ENCODE peak calls at places on chromosomes 12 and 14, in six cellular contexts. One of them, this sample, is unnamed.

GRCh38 chr12:68498736-68499135 is 112.0 kb upstream of the RAP1B start:
- DNase-seq in H9: peak
- DNase-seq in trophoblast cell: no peak
- DNase-seq in mesenchymal stem cell: no peak
- DNase-seq in IMR-90: no peak
- DNase-seq in H1: no peak
- DNase-seq in this sample: no peak

GRCh38 chr14:103931422-103931821 is 3.2 kb downstream of the TDRD9 start:
- DNase-seq in mesenchymal stem cell: no peak
- DNase-seq in H1: no peak
- DNase-seq in IMR-90: no peak
- DNase-seq in H9: no peak
- DNase-seq in trophoblast cell: no peak
- DNase-seq in this sample: no peak

GRCh38 chr12:95277139-95277538 is 59.5 kb downstream of the VEZT start:
- DNase-seq in H1: no peak
- DNase-seq in H9: no peak
- DNase-seq in IMR-90: peak
- DNase-seq in mesenchymal stem cell: peak
- DNase-seq in trophoblast cell: no peak
- DNase-seq in this sample: no peak

GRCh38 chr14:58298880-58299664 is 717 bp downstream of the ARID4A start:
- DNase-seq in IMR-90: no peak
- DNase-seq in H9: peak
- DNase-seq in trophoblast cell: no peak
- DNase-seq in H1: peak
- DNase-seq in mesenchymal stem cell: no peak
- DNase-seq in this sample: peak

GRCh38 chr12:6745751-6746525 is 7.0 kb downstream of the MLF2 start:
- DNase-seq in IMR-90: no peak
- DNase-seq in trophoblast cell: peak
- DNase-seq in H9: no peak
- DNase-seq in H1: no peak
- DNase-seq in mesenchymal stem cell: no peak
- DNase-seq in this sample: no peak

GRCh38 chr12:2641209-2641608 is 153.6 kb upstream of the FKBP4 start:
- DNase-seq in trophoblast cell: no peak
- DNase-seq in H9: peak
- DNase-seq in H1: peak
- DNase-seq in IMR-90: peak
- DNase-seq in mesenchymal stem cell: no peak
- DNase-seq in this sample: no peak

GRCh38 chr12:97309921-97310320 is 152.7 kb upstream of the RMST start:
- DNase-seq in IMR-90: no peak
- DNase-seq in H1: no peak
- DNase-seq in mesenchymal stem cell: no peak
- DNase-seq in trophoblast cell: no peak
- DNase-seq in H9: no peak
- DNase-seq in this sample: no peak

GRCh38 chr14:88790501-88791251 is 2.1 kb downstream of the EML5 start:
- DNase-seq in H1: no peak
- DNase-seq in IMR-90: no peak
- DNase-seq in mesenchymal stem cell: no peak
- DNase-seq in trophoblast cell: no peak
- DNase-seq in H9: no peak
- DNase-seq in this sample: no peak

GRCh38 chr14:90454041-90455000 is 57.5 kb downstream of the CALM1 start:
- DNase-seq in IMR-90: peak
- DNase-seq in trophoblast cell: peak
- DNase-seq in H9: peak
- DNase-seq in mesenchymal stem cell: peak
- DNase-seq in H1: peak
- DNase-seq in this sample: peak

GRCh38 chr12:20596036-20596435 is 99.1 kb upstream of the SLCO1C1 start:
- DNase-seq in mesenchymal stem cell: no peak
- DNase-seq in H9: no peak
- DNase-seq in H1: no peak
- DNase-seq in IMR-90: no peak
- DNase-seq in trophoblast cell: no peak
- DNase-seq in this sample: no peak

GRCh38 chr12:13268606-13269005 is 72.1 kb downstream of the EMP1 start:
- DNase-seq in trophoblast cell: no peak
- DNase-seq in mesenchymal stem cell: no peak
- DNase-seq in IMR-90: no peak
- DNase-seq in H9: no peak
- DNase-seq in H1: no peak
- DNase-seq in this sample: no peak

GRCh38 chr12:6110006-6110405 is 14.5 kb downstream of the VWF start:
- DNase-seq in trophoblast cell: no peak
- DNase-seq in H9: no peak
- DNase-seq in mesenchymal stem cell: no peak
- DNase-seq in H1: no peak
- DNase-seq in IMR-90: peak
- DNase-seq in this sample: no peak

GRCh38 chr12:3700861-3701260 is 52.0 kb downstream of the CRACR2A start:
- DNase-seq in H9: no peak
- DNase-seq in mesenchymal stem cell: peak
- DNase-seq in trophoblast cell: no peak
- DNase-seq in H1: no peak
- DNase-seq in IMR-90: peak
- DNase-seq in this sample: no peak

GRCh38 chr12:92237262-92237661 is 91.6 kb upstream of the BTG1 start:
- DNase-seq in IMR-90: no peak
- DNase-seq in H1: no peak
- DNase-seq in trophoblast cell: no peak
- DNase-seq in H9: no peak
- DNase-seq in mesenchymal stem cell: no peak
- DNase-seq in this sample: no peak

GRCh38 chr12:12461923-12462315 is 100.7 kb downstream of the DUSP16 start:
- DNase-seq in IMR-90: no peak
- DNase-seq in mesenchymal stem cell: no peak
- DNase-seq in trophoblast cell: no peak
- DNase-seq in H1: no peak
- DNase-seq in H9: no peak
- DNase-seq in this sample: no peak

GRCh38 chr12:104294845-104295674 is 8.5 kb upstream of the EID3 start:
- DNase-seq in IMR-90: no peak
- DNase-seq in trophoblast cell: peak
- DNase-seq in H9: no peak
- DNase-seq in mesenchymal stem cell: no peak
- DNase-seq in H1: no peak
- DNase-seq in this sample: no peak

GRCh38 chr14:79581912-79582576 is 629.3 kb downstream of the DIO2 start:
- DNase-seq in IMR-90: peak
- DNase-seq in H1: no peak
- DNase-seq in mesenchymal stem cell: peak
- DNase-seq in trophoblast cell: peak
- DNase-seq in H9: no peak
- DNase-seq in this sample: no peak
- H3K9ac ChIP-seq in IMR-90: no peak
- H3K9ac ChIP-seq in H1: no peak
- H3K9ac ChIP-seq in mesenchymal stem cell: no peak
- H3K9ac ChIP-seq in trophoblast cell: no peak
- H3K9ac ChIP-seq in H9: no peak
- H3K9ac ChIP-seq in this sample: no peak

GRCh38 chr14:24369463-24369862 is 1.5 kb downstream of the NFATC4 start:
- DNase-seq in H1: no peak
- DNase-seq in mesenchymal stem cell: no peak
- DNase-seq in H9: no peak
- DNase-seq in IMR-90: no peak
- DNase-seq in trophoblast cell: no peak
- DNase-seq in this sample: no peak

GRCh38 chr14:24366664-24367505 is 1.1 kb upstream of the NFATC4 start:
- DNase-seq in trophoblast cell: peak
- DNase-seq in IMR-90: peak
- DNase-seq in H1: peak
- DNase-seq in mesenchymal stem cell: peak
- DNase-seq in H9: peak
- DNase-seq in this sample: peak

GRCh38 chr14:24368562-24369252 is 723 bp downstream of the NFATC4 start:
- DNase-seq in H9: peak
- DNase-seq in IMR-90: peak
- DNase-seq in H1: peak
- DNase-seq in mesenchymal stem cell: peak
- DNase-seq in trophoblast cell: no peak
- DNase-seq in this sample: peak

GRCh38 chr14:24367506-24368214 is at the start of gene NFATC4:
- DNase-seq in H1: peak
- DNase-seq in trophoblast cell: no peak
- DNase-seq in mesenchymal stem cell: peak
- DNase-seq in H9: peak
- DNase-seq in IMR-90: peak
- DNase-seq in this sample: peak

DNA sequence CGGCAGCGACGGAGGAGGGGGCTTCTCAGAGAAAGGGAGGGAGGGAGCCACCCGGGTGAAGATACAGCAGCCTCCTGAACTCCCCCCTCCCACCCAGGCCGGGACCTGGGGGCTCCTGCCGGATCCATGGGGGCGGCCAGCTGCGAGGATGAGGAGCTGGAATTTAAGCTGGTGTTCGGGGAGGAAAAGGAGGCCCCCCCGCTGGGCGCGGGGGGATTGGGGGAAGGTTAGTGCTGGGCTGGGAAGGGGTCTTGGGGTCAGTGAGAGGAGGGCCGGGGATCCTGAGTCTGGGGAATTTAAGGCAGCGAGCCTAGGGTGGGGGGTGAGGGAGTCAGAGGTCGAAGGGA is 204 bp downstream of the NFATC4 start:
- DNase-seq in trophoblast cell: no peak
- DNase-seq in H9: peak
- DNase-seq in H1: peak
- DNase-seq in mesenchymal stem cell: no peak
- DNase-seq in IMR-90: no peak
- DNase-seq in this sample: peak
- H4K8ac ChIP-seq in trophoblast cell: peak
- H4K8ac ChIP-seq in H9: no peak
- H4K8ac ChIP-seq in H1: peak
- H4K8ac ChIP-seq in mesenchymal stem cell: peak
- H4K8ac ChIP-seq in IMR-90: peak
- H4K8ac ChIP-seq in this sample: no peak

GRCh38 chr14:65588426-65589140 is 176.1 kb downstream of the FUT8 start:
- DNase-seq in H1: no peak
- DNase-seq in IMR-90: peak
- DNase-seq in H9: no peak
- DNase-seq in trophoblast cell: no peak
- DNase-seq in mesenchymal stem cell: no peak
- DNase-seq in this sample: no peak
- H4K91ac ChIP-seq in H1: no peak
- H4K91ac ChIP-seq in IMR-90: no peak
- H4K91ac ChIP-seq in H9: no peak
- H4K91ac ChIP-seq in trophoblast cell: no peak
- H4K91ac ChIP-seq in mesenchymal stem cell: no peak
- H4K91ac ChIP-seq in this sample: no peak

GRCh38 chr12:58421990-58422389 is 480.6 kb downstream of the ATP23 start:
- DNase-seq in H1: no peak
- DNase-seq in H9: no peak
- DNase-seq in trophoblast cell: no peak
- DNase-seq in IMR-90: no peak
- DNase-seq in mesenchymal stem cell: no peak
- DNase-seq in this sample: no peak
- H3K9ac ChIP-seq in H1: no peak
- H3K9ac ChIP-seq in H9: no peak
- H3K9ac ChIP-seq in trophoblast cell: no peak
- H3K9ac ChIP-seq in IMR-90: no peak
- H3K9ac ChIP-seq in mesenchymal stem cell: no peak
- H3K9ac ChIP-seq in this sample: no peak